ENCODE peak calls at places on chromosome 5, in four cellular contexts. One of them, this sample, is unnamed.

GRCh38 chr5:87954121-87954520 is 314.5 kb downstream of the TMEM161B start:
- DNase-seq in SK-N-SH: no peak
- DNase-seq in GM12878: no peak
- DNase-seq in H1: no peak
- DNase-seq in this sample: no peak

GRCh38 chr5:154143121-154143725 is 47.3 kb upstream of the GALNT10 start:
- DNase-seq in SK-N-SH: no peak
- DNase-seq in H1: no peak
- DNase-seq in GM12878: no peak
- DNase-seq in this sample: no peak

GRCh38 chr5:177980776-177981175 is 15.3 kb downstream of the PROP1 start:
- DNase-seq in H1: no peak
- DNase-seq in SK-N-SH: no peak
- DNase-seq in GM12878: no peak
- DNase-seq in this sample: no peak

GRCh38 chr5:93583525-93583798 is 440 bp downstream of the NR2F1 start:
- DNase-seq in H1: no peak
- DNase-seq in GM12878: no peak
- DNase-seq in SK-N-SH: no peak
- DNase-seq in this sample: no peak

GRCh38 chr5:177332896-177333260 is 18.6 kb downstream of the LMAN2 start:
- DNase-seq in H1: no peak
- DNase-seq in SK-N-SH: no peak
- DNase-seq in GM12878: no peak
- DNase-seq in this sample: no peak

GRCh38 chr5:86909896-86910295 is 292.2 kb downstream of the COX7C start:
- DNase-seq in GM12878: no peak
- DNase-seq in H1: no peak
- DNase-seq in SK-N-SH: no peak
- DNase-seq in this sample: no peak

GRCh38 chr5:178785999-178786398 is 55.5 kb upstream of the ZNF354A start:
- DNase-seq in SK-N-SH: no peak
- DNase-seq in H1: no peak
- DNase-seq in GM12878: no peak
- DNase-seq in this sample: no peak

GRCh38 chr5:80255425-80255751 is 460 bp downstream of the SERINC5 start:
- DNase-seq in SK-N-SH: no peak
- DNase-seq in H1: no peak
- DNase-seq in GM12878: no peak
- DNase-seq in this sample: no peak

GRCh38 chr5:138662599-138662998 is 87.4 kb upstream of the HSPA9 start:
- DNase-seq in GM12878: no peak
- DNase-seq in H1: no peak
- DNase-seq in SK-N-SH: no peak
- DNase-seq in this sample: no peak

GRCh38 chr5:131262953-131263541 is 806 bp upstream of the CDC42SE2 start:
- DNase-seq in SK-N-SH: peak
- DNase-seq in GM12878: no peak
- DNase-seq in H1: no peak
- DNase-seq in this sample: no peak

GRCh38 chr5:131261483-131261882 is 2.4 kb upstream of the CDC42SE2 start:
- DNase-seq in H1: no peak
- DNase-seq in GM12878: no peak
- DNase-seq in SK-N-SH: no peak
- DNase-seq in this sample: no peak

GRCh38 chr5:131265318-131265803 is 1.5 kb downstream of the CDC42SE2 start:
- DNase-seq in H1: no peak
- DNase-seq in SK-N-SH: peak
- DNase-seq in GM12878: no peak
- DNase-seq in this sample: peak

GRCh38 chr5:131264453-131265200 is 774 bp downstream of the CDC42SE2 start:
- DNase-seq in GM12878: no peak
- DNase-seq in H1: peak
- DNase-seq in SK-N-SH: peak
- DNase-seq in this sample: no peak

GRCh38 chr5:131263648-131264452 is at the start of gene CDC42SE2:
- DNase-seq in SK-N-SH: peak
- DNase-seq in H1: peak
- DNase-seq in GM12878: no peak
- DNase-seq in this sample: peak
- TF ChIP-seq TCF12 in SK-N-SH: no peak
- TF ChIP-seq TCF12 in H1: peak
- TF ChIP-seq TCF12 in GM12878: peak
- TF ChIP-seq TCF12 in this sample: peak

DNA sequence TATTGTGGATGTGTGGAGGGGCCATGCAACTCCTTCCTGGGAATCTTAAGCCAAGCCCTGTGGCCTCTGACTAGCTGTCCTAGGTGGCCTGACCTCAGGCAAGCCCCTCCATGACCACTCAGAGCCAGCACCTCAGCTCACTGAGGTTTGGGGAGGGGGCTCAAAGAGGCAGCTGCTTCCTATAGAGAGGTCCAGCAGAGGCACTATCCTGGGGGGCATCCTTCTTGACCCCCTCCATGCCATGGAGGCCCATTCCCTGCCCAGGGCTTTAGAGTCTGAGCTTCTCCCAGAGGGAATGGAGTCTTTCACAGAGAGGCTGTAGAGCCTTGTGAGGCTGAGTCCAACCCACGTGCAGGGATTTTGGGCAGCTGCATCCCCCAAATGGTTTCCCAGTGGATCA is 17.0 kb downstream of the IRF1 start:
- DNase-seq in GM12878: no peak
- DNase-seq in H1: no peak
- DNase-seq in SK-N-SH: no peak
- DNase-seq in this sample: no peak
- TF ChIP-seq TCF12 in GM12878: no peak
- TF ChIP-seq TCF12 in H1: no peak
- TF ChIP-seq TCF12 in SK-N-SH: no peak
- TF ChIP-seq TCF12 in this sample: no peak

DNA sequence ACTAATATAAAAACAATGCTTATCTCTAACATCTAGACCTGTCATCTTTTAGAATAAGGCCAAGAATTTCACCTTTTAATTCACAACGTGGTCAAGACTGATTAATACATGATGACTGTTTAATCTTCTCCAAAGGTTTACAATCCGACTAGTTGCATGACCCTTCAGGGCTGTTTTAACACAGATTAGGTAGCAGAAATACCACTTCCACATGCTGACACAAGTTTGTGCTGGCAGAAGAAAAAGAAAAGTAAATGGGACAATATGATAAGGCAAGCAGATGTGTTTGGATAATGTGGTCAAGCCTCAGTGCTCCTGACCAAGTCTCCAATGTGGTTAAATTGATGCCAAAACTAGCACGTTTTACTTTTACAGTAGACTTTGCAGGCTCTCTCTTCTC is 31.1 kb downstream of the SEMA6A start:
- DNase-seq in H1: no peak
- DNase-seq in GM12878: no peak
- DNase-seq in SK-N-SH: no peak
- DNase-seq in this sample: no peak
- TF ChIP-seq TCF12 in H1: no peak
- TF ChIP-seq TCF12 in GM12878: no peak
- TF ChIP-seq TCF12 in SK-N-SH: no peak
- TF ChIP-seq TCF12 in this sample: no peak

DNA sequence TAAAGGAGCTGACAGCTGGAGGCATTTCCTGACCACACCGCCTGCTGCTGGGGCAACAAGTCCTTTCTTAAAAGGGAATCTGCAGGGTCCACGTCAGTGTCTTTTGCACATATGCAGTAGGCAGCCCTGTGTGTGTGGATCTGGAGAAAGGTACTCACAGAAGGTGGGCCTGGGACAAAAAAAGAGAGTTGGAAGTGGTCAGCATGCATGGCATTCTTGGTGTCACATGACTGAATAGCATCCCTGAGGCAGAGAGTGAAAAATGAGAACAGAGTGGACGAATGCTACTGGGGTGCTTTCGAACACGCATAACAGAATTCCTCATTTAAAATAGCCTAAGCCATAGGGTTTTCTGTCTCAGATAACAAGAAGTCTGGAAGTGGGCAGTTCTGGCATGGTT is 47.0 kb downstream of the DNAJC21 start:
- DNase-seq in SK-N-SH: no peak
- DNase-seq in H1: no peak
- DNase-seq in GM12878: no peak
- DNase-seq in this sample: no peak
- TF ChIP-seq TCF12 in SK-N-SH: no peak
- TF ChIP-seq TCF12 in H1: no peak
- TF ChIP-seq TCF12 in GM12878: no peak
- TF ChIP-seq TCF12 in this sample: no peak

GRCh38 chr5:59503223-59503622 is 390.3 kb downstream of the PDE4D start:
- DNase-seq in GM12878: no peak
- DNase-seq in H1: no peak
- DNase-seq in SK-N-SH: peak
- DNase-seq in this sample: no peak

DNA sequence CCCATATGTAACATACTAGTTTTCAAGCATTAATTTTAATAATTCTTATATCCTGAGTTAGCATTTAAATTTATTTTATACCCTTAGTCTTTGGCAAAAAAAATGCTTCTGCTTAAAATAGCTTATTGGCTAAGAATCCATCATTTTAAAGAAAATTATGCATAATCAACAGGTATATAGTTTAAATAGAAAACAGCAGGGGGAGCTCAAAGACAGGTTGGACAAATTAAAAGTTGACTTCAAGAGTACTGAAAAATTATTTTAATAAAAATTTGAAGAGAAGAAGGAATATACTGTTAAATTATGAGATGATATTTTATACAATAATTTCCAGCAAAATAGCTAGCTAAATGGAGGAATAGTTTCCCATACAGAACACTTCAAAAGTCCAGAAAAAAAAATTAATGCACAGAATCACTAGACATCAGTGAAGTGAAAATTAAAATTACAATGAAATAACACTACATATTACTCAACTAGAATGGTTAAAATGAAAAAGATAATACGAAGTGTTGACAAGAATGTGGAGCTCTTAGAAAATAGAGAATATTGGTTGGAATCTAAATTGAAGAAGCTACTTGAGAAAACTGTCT is 387.1 kb downstream of the PDE4D start:
- DNase-seq in SK-N-SH: no peak
- DNase-seq in H1: no peak
- DNase-seq in GM12878: no peak
- DNase-seq in this sample: peak
- TF ChIP-seq TCF12 in SK-N-SH: no peak
- TF ChIP-seq TCF12 in H1: no peak
- TF ChIP-seq TCF12 in GM12878: no peak
- TF ChIP-seq TCF12 in this sample: no peak

GRCh38 chr5:115430374-115430773 is 114.2 kb downstream of the FEM1C start:
- DNase-seq in GM12878: no peak
- DNase-seq in SK-N-SH: no peak
- DNase-seq in H1: no peak
- DNase-seq in this sample: no peak

GRCh38 chr5:115431116-115431515 is 113.5 kb downstream of the FEM1C start:
- DNase-seq in SK-N-SH: no peak
- DNase-seq in H1: no peak
- DNase-seq in GM12878: no peak
- DNase-seq in this sample: no peak

GRCh38 chr5:115428676-115429075 is 115.9 kb downstream of the FEM1C start:
- DNase-seq in SK-N-SH: no peak
- DNase-seq in H1: no peak
- DNase-seq in GM12878: no peak
- DNase-seq in this sample: no peak

GRCh38 chr5:115428248-115428647 is 116.3 kb downstream of the FEM1C start:
- DNase-seq in SK-N-SH: no peak
- DNase-seq in H1: no peak
- DNase-seq in GM12878: no peak
- DNase-seq in this sample: no peak

DNA sequence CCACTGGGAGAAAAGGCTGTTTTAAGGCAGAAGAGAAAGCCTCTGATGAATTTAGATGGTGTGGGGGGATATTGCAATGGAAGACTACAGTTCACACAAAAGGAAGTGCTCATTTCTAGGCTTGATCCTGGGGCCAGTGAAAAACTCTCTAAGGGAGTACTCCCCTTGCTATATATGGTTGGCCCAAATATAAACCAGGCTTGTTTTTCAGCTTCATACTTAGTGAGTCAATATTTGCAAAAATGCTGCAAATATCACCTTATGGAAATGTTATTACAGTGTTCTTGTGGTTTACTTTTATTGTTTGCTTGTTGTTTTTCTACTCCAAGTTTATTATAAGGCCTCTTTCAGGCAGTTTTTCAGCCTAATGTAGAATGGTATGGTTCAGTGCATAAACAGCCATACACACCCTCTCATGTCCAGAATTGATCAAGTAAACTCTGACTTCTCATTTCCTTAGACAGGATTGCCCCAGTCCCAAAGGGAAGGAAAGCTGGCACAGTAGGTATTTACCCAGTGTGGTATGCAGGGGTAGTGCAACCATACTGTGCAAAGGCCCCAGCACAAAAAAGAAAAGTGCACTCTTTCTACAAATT is 115.1 kb downstream of the FEM1C start:
- DNase-seq in SK-N-SH: no peak
- DNase-seq in H1: no peak
- DNase-seq in GM12878: no peak
- DNase-seq in this sample: no peak
- TF ChIP-seq TCF12 in SK-N-SH: no peak
- TF ChIP-seq TCF12 in H1: no peak
- TF ChIP-seq TCF12 in GM12878: no peak
- TF ChIP-seq TCF12 in this sample: no peak

DNA sequence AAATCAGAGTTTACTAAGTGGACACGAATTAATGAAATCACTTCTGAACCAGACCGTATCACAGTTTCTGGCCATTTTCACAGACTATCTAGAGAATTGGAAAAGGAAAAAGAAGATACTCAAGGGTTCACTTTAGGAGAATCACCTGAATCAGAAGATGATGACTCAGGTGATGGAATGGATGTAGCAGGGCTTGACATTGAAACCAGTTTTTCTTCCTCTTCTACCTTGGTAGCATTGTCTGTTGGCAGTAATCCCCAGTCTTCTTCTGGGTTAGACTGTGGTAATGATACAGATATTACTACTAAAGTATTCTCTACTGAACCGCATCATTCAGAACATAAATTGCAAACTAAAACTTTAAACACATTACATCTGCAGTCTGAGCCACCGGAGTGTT is 38.5 kb downstream of the ICE1 start:
- DNase-seq in SK-N-SH: no peak
- DNase-seq in H1: no peak
- DNase-seq in GM12878: no peak
- DNase-seq in this sample: no peak
- TF ChIP-seq TCF12 in SK-N-SH: no peak
- TF ChIP-seq TCF12 in H1: no peak
- TF ChIP-seq TCF12 in GM12878: no peak
- TF ChIP-seq TCF12 in this sample: no peak

DNA sequence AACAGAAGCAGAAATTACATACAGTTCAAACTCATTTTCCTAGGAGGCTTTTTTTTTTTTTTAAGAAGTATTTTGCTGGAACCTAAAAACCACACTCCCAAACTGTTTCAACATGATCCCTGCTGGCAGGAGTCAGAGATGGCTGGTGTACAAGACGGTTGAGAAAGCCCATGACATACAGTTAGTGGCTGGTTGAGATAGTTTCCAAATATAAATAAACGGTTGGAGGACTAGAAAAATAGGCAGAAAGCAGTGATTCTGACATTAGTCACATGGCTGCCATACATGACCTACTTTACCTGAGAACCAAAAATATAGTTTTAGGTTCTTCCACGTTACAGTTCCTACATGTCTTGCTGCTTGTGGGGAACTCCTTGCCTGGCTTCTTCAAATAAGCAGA is 31.7 kb upstream of the BASP1 start:
- DNase-seq in SK-N-SH: no peak
- DNase-seq in H1: no peak
- DNase-seq in GM12878: no peak
- DNase-seq in this sample: no peak
- TF ChIP-seq TCF12 in SK-N-SH: no peak
- TF ChIP-seq TCF12 in H1: no peak
- TF ChIP-seq TCF12 in GM12878: no peak
- TF ChIP-seq TCF12 in this sample: no peak